ENCODE peak calls at places on chromosome 21, in nine cellular contexts. One of them, this sample, is unnamed.

GRCh38 chr21:17693801-17694200 is 81.1 kb upstream of the BTG3 start:
- DNase-seq in effector CD4-positive, alpha-beta T cell: no peak
- DNase-seq in ureter: no peak
- DNase-seq in H54: no peak
- DNase-seq in GM19239: no peak
- DNase-seq in T-helper 17 cell: no peak
- DNase-seq in GM20000: no peak
- DNase-seq in uterus: no peak
- DNase-seq in H4: peak; percentile 67
- DNase-seq in this sample: no peak

GRCh38 chr21:45456014-45456835 is 51.3 kb downstream of the COL18A1 start:
- DNase-seq in effector CD4-positive, alpha-beta T cell: no peak
- DNase-seq in ureter: no peak
- DNase-seq in H54: no peak
- DNase-seq in GM19239: no peak
- DNase-seq in T-helper 17 cell: no peak
- DNase-seq in GM20000: no peak
- DNase-seq in uterus: no peak
- DNase-seq in H4: no peak
- DNase-seq in this sample: no peak

GRCh38 chr21:45864436-45864835 is 117.1 kb upstream of the COL6A1 start:
- DNase-seq in effector CD4-positive, alpha-beta T cell: no peak
- DNase-seq in ureter: no peak
- DNase-seq in H54: no peak
- DNase-seq in GM19239: no peak
- DNase-seq in T-helper 17 cell: no peak
- DNase-seq in GM20000: no peak
- DNase-seq in uterus: no peak
- DNase-seq in H4: no peak
- DNase-seq in this sample: no peak

GRCh38 chr21:20424943-20425342 is 573.3 kb upstream of the NCAM2 start:
- DNase-seq in effector CD4-positive, alpha-beta T cell: no peak
- DNase-seq in ureter: no peak
- DNase-seq in H54: no peak
- DNase-seq in GM19239: no peak
- DNase-seq in T-helper 17 cell: no peak
- DNase-seq in GM20000: no peak
- DNase-seq in uterus: no peak
- DNase-seq in H4: no peak
- DNase-seq in this sample: no peak

GRCh38 chr21:33069994-33070811 is at the start of gene OLIG1:
- DNase-seq in effector CD4-positive, alpha-beta T cell: no peak
- DNase-seq in ureter: no peak
- DNase-seq in H54: no peak
- DNase-seq in GM19239: peak; percentile 51
- DNase-seq in T-helper 17 cell: no peak
- DNase-seq in GM20000: peak; percentile 62
- DNase-seq in uterus: no peak
- DNase-seq in H4: no peak
- DNase-seq in this sample: peak; percentile 52

GRCh38 chr21:27831821-27832569 is 865.1 kb upstream of the ADAMTS5 start:
- DNase-seq in effector CD4-positive, alpha-beta T cell: no peak
- DNase-seq in ureter: no peak
- DNase-seq in H54: no peak
- DNase-seq in GM19239: no peak
- DNase-seq in T-helper 17 cell: no peak
- DNase-seq in GM20000: no peak
- DNase-seq in uterus: no peak
- DNase-seq in H4: peak; percentile 22
- DNase-seq in this sample: no peak

GRCh38 chr21:34640858-34641257 is 25.9 kb upstream of the RCAN1 start:
- DNase-seq in effector CD4-positive, alpha-beta T cell: no peak
- DNase-seq in ureter: peak; percentile 39
- DNase-seq in H54: peak; percentile 73
- DNase-seq in GM19239: no peak
- DNase-seq in T-helper 17 cell: no peak
- DNase-seq in GM20000: no peak
- DNase-seq in uterus: no peak
- DNase-seq in H4: peak; percentile 85
- DNase-seq in this sample: no peak

GRCh38 chr21:34857122-34857713 is 188.4 kb downstream of the CLIC6 start:
- DNase-seq in effector CD4-positive, alpha-beta T cell: no peak
- DNase-seq in ureter: no peak
- DNase-seq in H54: no peak
- DNase-seq in GM19239: no peak
- DNase-seq in T-helper 17 cell: no peak
- DNase-seq in GM20000: no peak
- DNase-seq in uterus: no peak
- DNase-seq in H4: no peak
- DNase-seq in this sample: no peak

GRCh38 chr21:38140192-38140905 is 116.4 kb upstream of the KCNJ15 start:
- DNase-seq in effector CD4-positive, alpha-beta T cell: no peak
- DNase-seq in ureter: no peak
- DNase-seq in H54: no peak
- DNase-seq in GM19239: no peak
- DNase-seq in T-helper 17 cell: no peak
- DNase-seq in GM20000: no peak
- DNase-seq in uterus: no peak
- DNase-seq in H4: peak; percentile 88
- DNase-seq in this sample: no peak

GRCh38 chr21:34933609-34934345 is 115.3 kb downstream of the RUNX1 start:
- DNase-seq in effector CD4-positive, alpha-beta T cell: peak; percentile 11
- DNase-seq in ureter: no peak
- DNase-seq in H54: no peak
- DNase-seq in GM19239: no peak
- DNase-seq in T-helper 17 cell: peak; percentile 12
- DNase-seq in GM20000: peak; percentile 43
- DNase-seq in uterus: no peak
- DNase-seq in H4: no peak
- DNase-seq in this sample: no peak